ENCODE peak calls at places on chromosomes 12 and 14, in nine cellular contexts. J is activated CD4-positive, alpha-beta T cell treated with anti-CD3 and anti-CD28 coated beads for 24 hours; N is MCF 10A; Q is activated T-helper 9 cell treated with anti-CD3 and anti-CD28 coated beads, Interleukin-2, amount 50 U/mL, for 16 hours; P is left colon; R is AG09309; V is thoracic aorta; E is activated naive CD4-positive, alpha-beta T cell treated with anti-CD3 and anti-CD28 coated beads, Interleukin-2, amount 50 U/mL, for 16 hours; X is NCI-H1092 treated with DMSO at 0.1 percent for 48 hours. I is an unnamed sample.

GRCh38 chr12:110199360-110200123 is 75.4 kb downstream of the IFT81 start:
- DNase-seq in J (no peak), N (peak; percentile 13), Q (no peak), P (no peak), R (no peak), V (no peak), E (no peak), X (no peak), I (no peak)

GRCh38 chr14:31613188-31613587 is 52.0 kb downstream of the NUBPL start:
- DNase-seq in J (no peak), N (no peak), Q (no peak), P (no peak), R (no peak), V (no peak), E (no peak), X (no peak), I (no peak)

GRCh38 chr12:59839514-59839913 is 243.7 kb downstream of the SLC16A7 start:
- DNase-seq in J (no peak), N (no peak), Q (no peak), P (no peak), R (no peak), V (no peak), E (no peak), X (no peak), I (no peak)

GRCh38 chr14:79136437-79137430 is 966.6 kb downstream of the NRXN3 start:
- DNase-seq in J (no peak), N (no peak), Q (no peak), P (no peak), R (no peak), V (no peak), E (no peak), X (no peak), I (no peak)

GRCh38 chr14:61588419-61588901 is 106.9 kb upstream of the HIF1A start:
- DNase-seq in J (no peak), N (peak; percentile 94), Q (no peak), P (no peak), R (no peak), V (no peak), E (no peak), X (peak; percentile 34), I (peak; percentile 47)

GRCh38 chr14:97523936-97524335 is 726.8 kb downstream of the VRK1 start:
- DNase-seq in J (no peak), N (peak; percentile 84), Q (no peak), P (no peak), R (no peak), V (no peak), E (no peak), X (no peak), I (no peak)

GRCh38 chr12:109797905-109798669 is 35.1 kb downstream of the TRPV4 start:
- DNase-seq in J (no peak), N (no peak), Q (no peak), P (no peak), R (no peak), V (no peak), E (no peak), X (no peak), I (no peak)

GRCh38 chr14:99881011-99881410 is 87.8 kb downstream of the EML1 start:
- DNase-seq in J (no peak), N (no peak), Q (no peak), P (no peak), R (no peak), V (no peak), E (no peak), X (no peak), I (no peak)

GRCh38 chr12:80189241-80189640 is 89.9 kb downstream of the OTOGL start:
- DNase-seq in J (no peak), N (no peak), Q (no peak), P (no peak), R (peak; percentile 75), V (no peak), E (no peak), X (no peak), I (no peak)

GRCh38 chr12:52278931-52279682 is 4.7 kb downstream of the KRT86 start:
- DNase-seq in J (peak; percentile 56), N (peak; percentile 77), Q (peak; percentile 54), P (peak; percentile 48), R (no peak), V (no peak), E (peak; percentile 76), X (peak; percentile 41), I (peak; percentile 85)